ENCODE peak calls at places on chromosome 13, in six cellular contexts. M, X, U, D, A and O are unnamed samples.

GRCh38 chr13:32804673-32805260 is 211.5 kb upstream of the KL start:
- DNase-seq in M (no peak), X (no peak), U (no peak), D (no peak), A (no peak), O (no peak)

GRCh38 chr13:93305886-93306285 is 79.3 kb downstream of the GPC6 start:
- DNase-seq in M (no peak), X (no peak), U (no peak), D (no peak), A (no peak), O (no peak)

GRCh38 chr13:105969761-105970160 is 565.7 kb downstream of the EFNB2 start:
- DNase-seq in M (no peak), X (no peak), U (no peak), D (no peak), A (no peak), O (no peak)

GRCh38 chr13:29362849-29363604 is 232.5 kb downstream of the SLC7A1 start:
- DNase-seq in M (no peak), X (no peak), U (peak), D (peak), A (peak), O (peak)

GRCh38 chr13:43293008-43293407 is 269.6 kb downstream of the DNAJC15 start:
- DNase-seq in M (no peak), X (no peak), U (no peak), D (no peak), A (no peak), O (no peak)

GRCh38 chr13:37492741-37493514 is 105.6 kb downstream of the POSTN start:
- DNase-seq in M (no peak), X (no peak), U (no peak), D (no peak), A (no peak), O (no peak)

GRCh38 chr13:41465215-41465907 is 8.0 kb downstream of the RGCC start:
- DNase-seq in M (no peak), X (peak), U (peak), D (no peak), A (no peak), O (no peak)

GRCh38 chr13:68982961-68983619 is 1124.5 kb upstream of the ATXN8OS start:
- DNase-seq in M (no peak), X (no peak), U (no peak), D (no peak), A (no peak), O (no peak)

GRCh38 chr13:111316161-111316730 is 4.2 kb upstream of the TEX29 start:
- DNase-seq in M (no peak), X (no peak), U (no peak), D (no peak), A (no peak), O (no peak)

GRCh38 chr13:25095862-25096453 is at the start of gene PABPC3:
- DNase-seq in M (no peak), X (no peak), U (peak), D (no peak), A (no peak), O (no peak)

GRCh38 chr13:72137782-72138181 is 270.8 kb upstream of the DACH1 start:
- DNase-seq in M (no peak), X (no peak), U (no peak), D (peak), A (no peak), O (no peak)

GRCh38 chr13:27730191-27730590 is 62.1 kb upstream of the GSX1 start:
- DNase-seq in M (no peak), X (no peak), U (no peak), D (no peak), A (no peak), O (no peak)

GRCh38 chr13:26707122-26708006 is 53.2 kb downstream of the GPR12 start:
- DNase-seq in M (no peak), X (no peak), U (peak), D (no peak), A (peak), O (peak)

GRCh38 chr13:79533781-79534400 is 52.9 kb downstream of the NDFIP2 start:
- DNase-seq in M (no peak), X (no peak), U (no peak), D (no peak), A (no peak), O (no peak)

GRCh38 chr13:38008636-38009035 is 139.1 kb upstream of the TRPC4 start:
- DNase-seq in M (no peak), X (no peak), U (no peak), D (no peak), A (no peak), O (no peak)

GRCh38 chr13:37602743-37603381 is 4.3 kb upstream of the POSTN start:
- DNase-seq in M (no peak), X (no peak), U (no peak), D (no peak), A (no peak), O (no peak)

GRCh38 chr13:24130134-24130792 is 30.3 kb upstream of the SPATA13 start:
- DNase-seq in M (no peak), X (no peak), U (no peak), D (no peak), A (no peak), O (no peak)

GRCh38 chr13:51479199-51479523 is 26.3 kb upstream of the INTS6 start:
- DNase-seq in M (no peak), X (no peak), U (no peak), D (no peak), A (no peak), O (no peak)

GRCh38 chr13:102441085-102441484 is 39.2 kb upstream of the FGF14 start:
- DNase-seq in M (no peak), X (no peak), U (no peak), D (no peak), A (no peak), O (no peak)

GRCh38 chr13:40790232-40790631 is 821 bp downstream of the SLC25A15 start:
- DNase-seq in M (no peak), X (no peak), U (no peak), D (no peak), A (no peak), O (no peak)

GRCh38 chr13:76799696-76800095 is 86.5 kb downstream of the KCTD12 start:
- DNase-seq in M (no peak), X (no peak), U (no peak), D (no peak), A (no peak), O (no peak)

GRCh38 chr13:33536639-33537425 is 251.3 kb upstream of the STARD13 start:
- DNase-seq in M (no peak), X (no peak), U (no peak), D (no peak), A (no peak), O (no peak)

GRCh38 chr13:76795701-76796695 is 90.2 kb downstream of the KCTD12 start:
- DNase-seq in M (no peak), X (no peak), U (no peak), D (no peak), A (no peak), O (no peak)

GRCh38 chr13:108352599-108352998 is 83.1 kb downstream of the TNFSF13B start:
- DNase-seq in M (no peak), X (no peak), U (no peak), D (no peak), A (no peak), O (no peak)

GRCh38 chr13:83879431-83880171 is 2.7 kb downstream of the SLITRK1 start:
- DNase-seq in M (no peak), X (no peak), U (no peak), D (no peak), A (peak), O (no peak)

GRCh38 chr13:91311491-91311890 is 36.0 kb upstream of the MIR17HG start:
- DNase-seq in M (no peak), X (no peak), U (no peak), D (no peak), A (no peak), O (no peak)

GRCh38 chr13:106503272-106503671 is 32.2 kb downstream of the EFNB2 start:
- DNase-seq in M (no peak), X (no peak), U (no peak), D (no peak), A (no peak), O (no peak)

GRCh38 chr13:44755872-44756271 is 179.7 kb upstream of the TSC22D1 start:
- DNase-seq in M (no peak), X (no peak), U (no peak), D (no peak), A (no peak), O (no peak)

GRCh38 chr13:80168089-80168850 is 172.7 kb downstream of the SPRY2 start:
- DNase-seq in M (no peak), X (no peak), U (no peak), D (no peak), A (no peak), O (no peak)

GRCh38 chr13:20363162-20363561 is 131.0 kb upstream of the GJB6 start:
- DNase-seq in M (no peak), X (no peak), U (no peak), D (no peak), A (no peak), O (no peak)

GRCh38 chr13:65011403-65011802 is 2218.7 kb downstream of the PCDH9 start:
- DNase-seq in M (no peak), X (no peak), U (no peak), D (no peak), A (no peak), O (no peak)

GRCh38 chr13:24271611-24272451 is 37.5 kb upstream of the C1QTNF9 start:
- DNase-seq in M (no peak), X (no peak), U (peak), D (peak), A (no peak), O (no peak)